ENCODE peak calls at places on chromosome 18, in ten cellular contexts. I is H1, K is spleen, L is HepG2, O is suprapubic skin, M is HCT116, A is esophagus muscularis mucosa, W is GM23338, E is GM12878, X is K562. T is an unnamed sample. For H3K4me1, the result is how much of the 10 kb centered on the place peaks cover.

GRCh38 chr18:11105463-11105862 is 43.9 kb downstream of the PIEZO2 start:
- DNase-seq in I (no peak), K (no peak), L (no peak), O (no peak), M (no peak), A (no peak), W (no peak), E (no peak), X (no peak), T (no peak)

GRCh38 chr18:39951321-39951720 is 2003.7 kb upstream of the PIK3C3 start:
- DNase-seq in I (no peak), K (no peak), L (no peak), O (no peak), M (no peak), A (no peak), W (no peak), E (no peak), X (no peak), T (no peak)

GRCh38 chr18:24370120-24370519 is 27.5 kb downstream of the OSBPL1A start:
- DNase-seq in I (peak), K (no peak), L (no peak), O (no peak), M (no peak), A (no peak), W (no peak), E (no peak), X (no peak), T (no peak)

GRCh38 chr18:24022141-24022540 is 7.6 kb downstream of the TTC39C start:
- DNase-seq in I (no peak), K (no peak), L (no peak), O (no peak), M (no peak), A (no peak), W (no peak), E (no peak), X (no peak), T (no peak)

GRCh38 chr18:40234217-40234616 is 1720.8 kb upstream of the PIK3C3 start:
- DNase-seq in I (no peak), K (no peak), L (no peak), O (no peak), M (no peak), A (no peak), W (no peak), E (no peak), X (no peak), T (no peak)

GRCh38 chr18:47215554-47216138 is 35.8 kb downstream of the SKOR2 start:
- DNase-seq in I (no peak), K (no peak), L (peak), O (no peak), M (peak), A (no peak), W (peak), E (peak), X (peak), T (peak)

GRCh38 chr18:64082054-64082453 is 66.8 kb downstream of the LINC00305 start:
- DNase-seq in I (no peak), K (no peak), L (no peak), O (no peak), M (no peak), A (no peak), W (no peak), E (no peak), X (no peak), T (no peak)

GRCh38 chr18:41809652-41810051 is 145.4 kb upstream of the PIK3C3 start:
- DNase-seq in I (no peak), K (no peak), L (no peak), O (no peak), M (no peak), A (no peak), W (peak), E (no peak), X (no peak), T (no peak)

GRCh38 chr18:38930881-38931753 is 1365.5 kb upstream of the CELF4 start:
- DNase-seq in I (no peak), K (no peak), L (no peak), O (no peak), M (no peak), A (no peak), W (peak), E (no peak), X (no peak), T (no peak)

GRCh38 chr18:62760403-62760734 is 45.0 kb downstream of the PHLPP1 start:
- DNase-seq in I (no peak), K (no peak), L (no peak), O (no peak), M (no peak), A (no peak), W (peak), E (no peak), X (no peak), T (no peak)

GRCh38 chr18:56043691-56044090 is 455.7 kb upstream of the TCF4 start:
- DNase-seq in I (no peak), K (no peak), L (no peak), O (no peak), M (no peak), A (peak), W (peak), E (no peak), X (no peak), T (peak)

GRCh38 chr18:56545539-56545938 is 92.9 kb downstream of the TXNL1 start:
- DNase-seq in I (no peak), K (no peak), L (no peak), O (no peak), M (no peak), A (no peak), W (no peak), E (no peak), X (no peak), T (no peak)

GRCh38 chr18:39701839-39702238 is 2136.2 kb upstream of the CELF4 start:
- DNase-seq in I (no peak), K (no peak), L (peak), O (no peak), M (peak), A (no peak), W (no peak), E (no peak), X (no peak), T (no peak)

GRCh38 chr18:56298935-56299334 is 339.5 kb downstream of the TXNL1 start:
- DNase-seq in I (no peak), K (no peak), L (no peak), O (no peak), M (no peak), A (no peak), W (peak), E (no peak), X (peak), T (no peak)

GRCh38 chr18:12741351-12741750 is 38.5 kb downstream of the PSMG2 start:
- DNase-seq in I (no peak), K (no peak), L (peak), O (no peak), M (no peak), A (no peak), W (no peak), E (no peak), X (no peak), T (no peak)

GRCh38 chr18:51182824-51183223 is 14.7 kb downstream of the MEX3C start:
- DNase-seq in I (no peak), K (no peak), L (no peak), O (no peak), M (no peak), A (no peak), W (no peak), E (no peak), X (no peak), T (no peak)

GRCh38 chr18:40356153-40356552 is 1598.9 kb upstream of the PIK3C3 start:
- DNase-seq in I (no peak), K (no peak), L (no peak), O (no peak), M (no peak), A (no peak), W (no peak), E (no peak), X (no peak), T (no peak)

GRCh38 chr18:55138401-55138800 is 179.1 kb upstream of the CCDC68 start:
- DNase-seq in I (no peak), K (no peak), L (no peak), O (no peak), M (no peak), A (no peak), W (no peak), E (no peak), X (no peak), T (no peak)

GRCh38 chr18:3450358-3451107 is 561 bp downstream of the TGIF1 start:
- DNase-seq in I (no peak), K (peak), L (no peak), O (peak), M (no peak), A (peak), W (no peak), E (no peak), X (peak), T (peak)

GRCh38 chr18:59515147-59515546 is 156.1 kb upstream of the LMAN1 start:
- DNase-seq in I (no peak), K (no peak), L (no peak), O (no peak), M (no peak), A (no peak), W (no peak), E (no peak), X (no peak), T (no peak)

GRCh38 chr18:34224423-34225217 is at the start of gene NOL4:
- DNase-seq in I (peak), K (peak), L (peak), O (no peak), M (no peak), A (no peak), W (peak), E (no peak), X (no peak), T (peak)

GRCh38 chr18:35713545-35713944 is 132.0 kb downstream of the GALNT1 start:
- DNase-seq in I (no peak), K (no peak), L (no peak), O (no peak), M (no peak), A (no peak), W (no peak), E (no peak), X (no peak), T (no peak)

GRCh38 chr18:35378206-35378795 is 1.2 kb upstream of the ZNF396 start:
- DNase-seq in I (no peak), K (no peak), L (no peak), O (no peak), M (no peak), A (no peak), W (no peak), E (no peak), X (no peak), T (no peak)

GRCh38 chr18:54386043-54386442 is 28.3 kb downstream of the C18orf54 start:
- DNase-seq in I (no peak), K (no peak), L (no peak), O (no peak), M (no peak), A (no peak), W (peak), E (no peak), X (no peak), T (no peak)

GRCh38 chr18:60147326-60147725 is 225.2 kb downstream of the MC4R start:
- DNase-seq in I (no peak), K (no peak), L (no peak), O (no peak), M (no peak), A (no peak), W (no peak), E (no peak), X (no peak), T (no peak)

GRCh38 chr18:30177056-30177455 is 865.5 kb downstream of the DSC3 start:
- DNase-seq in I (no peak), K (no peak), L (no peak), O (no peak), M (no peak), A (no peak), W (no peak), E (no peak), X (no peak), T (no peak)

GRCh38 chr18:59056706-59057492 is 82.8 kb upstream of the SEC11C start:
- DNase-seq in I (peak), K (peak), L (peak), O (no peak), M (peak), A (no peak), W (peak), E (no peak), X (peak), T (no peak)

GRCh38 chr18:75204978-75205759 is 3.8 kb downstream of the PTGR3 start:
- DNase-seq in I (peak), K (no peak), L (no peak), O (no peak), M (no peak), A (peak), W (peak), E (no peak), X (no peak), T (no peak)

GRCh38 chr18:65975536-65975935 is 224.7 kb downstream of the CDH7 start:
- DNase-seq in I (no peak), K (no peak), L (no peak), O (no peak), M (no peak), A (no peak), W (no peak), E (no peak), X (no peak), T (no peak)

GRCh38 chr18:79570266-79571201 is 109.1 kb upstream of the CTDP1 start:
- DNase-seq in I (peak), K (peak), L (no peak), O (peak), M (peak), A (no peak), W (no peak), E (no peak), X (no peak), T (no peak)

GRCh38 chr18:45542043-45542442 is 73.2 kb upstream of the SLC14A2 start:
- DNase-seq in I (no peak), K (no peak), L (no peak), O (no peak), M (no peak), A (no peak), W (no peak), E (no peak), X (no peak), T (no peak)
- H3K4me1 ChIP-seq in I (under half), K (under half), L (under half), O (under half), M (under half), A (under half), W (under half), E (under half), X (under half), T (under half)

DNA sequence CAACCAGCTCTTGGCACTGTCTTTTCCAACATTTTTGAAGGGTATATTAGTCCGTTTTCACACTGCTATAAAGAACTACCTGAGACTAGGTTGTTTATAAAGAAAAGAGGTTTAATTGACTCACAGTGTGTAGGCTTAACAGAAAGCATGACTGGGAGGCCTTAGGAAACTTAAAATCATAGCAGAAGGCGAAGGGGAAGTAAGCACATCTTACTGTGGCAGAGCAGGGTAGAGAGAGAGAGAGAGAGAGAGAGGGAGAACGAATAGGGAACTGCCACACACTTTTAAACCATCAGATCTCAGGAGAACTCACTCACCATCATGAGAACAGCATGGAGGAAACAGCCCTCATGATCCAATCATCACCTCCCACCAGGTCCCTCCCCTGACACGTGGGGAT is 420.3 kb downstream of the SOCS6 start:
- DNase-seq in I (no peak), K (no peak), L (no peak), O (no peak), M (no peak), A (no peak), W (no peak), E (no peak), X (no peak), T (no peak)
- TF ChIP-seq CTCF in I (no peak), K (no peak), L (no peak), O (no peak), M (no peak), A (no peak), W (no peak), E (no peak), X (no peak), T (no peak)

GRCh38 chr18:76351961-76352581 is 143.0 kb downstream of the ZNF516 start:
- DNase-seq in I (no peak), K (no peak), L (peak), O (no peak), M (no peak), A (peak), W (peak), E (no peak), X (no peak), T (peak)
- TF ChIP-seq POLR2AphosphoS5 in I (no peak), K (peak), L (no peak), O (no peak), M (no peak), A (peak), W (no peak), E (no peak), X (no peak), T (peak)

GRCh38 chr18:9137168-9138066 is 836 bp downstream of the ANKRD12 start:
- DNase-seq in I (peak), K (peak), L (peak), O (no peak), M (peak), A (no peak), W (peak), E (no peak), X (peak), T (peak)
- H3K4me1 ChIP-seq in I (under half), K (under half), L (half or more), O (half or more), M (under half), A (half or more), W (under half), E (under half), X (under half), T (under half)

GRCh38 chr18:45571161-45571560 is 44.1 kb upstream of the SLC14A2 start:
- DNase-seq in I (no peak), K (no peak), L (no peak), O (no peak), M (no peak), A (no peak), W (no peak), E (no peak), X (no peak), T (no peak)

GRCh38 chr18:45567123-45567522 is 48.2 kb upstream of the SLC14A2 start:
- DNase-seq in I (no peak), K (no peak), L (no peak), O (peak), M (no peak), A (no peak), W (peak), E (no peak), X (no peak), T (no peak)

GRCh38 chr18:45568017-45568416 is 47.3 kb upstream of the SLC14A2 start:
- DNase-seq in I (no peak), K (no peak), L (no peak), O (peak), M (no peak), A (no peak), W (no peak), E (no peak), X (no peak), T (no peak)

GRCh38 chr18:45569566-45569965 is 45.7 kb upstream of the SLC14A2 start:
- DNase-seq in I (no peak), K (no peak), L (no peak), O (no peak), M (no peak), A (no peak), W (no peak), E (no peak), X (no peak), T (no peak)

GRCh38 chr18:45571714-45572113 is 43.6 kb upstream of the SLC14A2 start:
- DNase-seq in I (no peak), K (no peak), L (no peak), O (no peak), M (peak), A (no peak), W (peak), E (no peak), X (peak), T (no peak)
- TF ChIP-seq CTCF in I (peak), K (no peak), L (no peak), O (peak), M (no peak), A (peak), W (peak), E (peak), X (peak), T (no peak)

DNA sequence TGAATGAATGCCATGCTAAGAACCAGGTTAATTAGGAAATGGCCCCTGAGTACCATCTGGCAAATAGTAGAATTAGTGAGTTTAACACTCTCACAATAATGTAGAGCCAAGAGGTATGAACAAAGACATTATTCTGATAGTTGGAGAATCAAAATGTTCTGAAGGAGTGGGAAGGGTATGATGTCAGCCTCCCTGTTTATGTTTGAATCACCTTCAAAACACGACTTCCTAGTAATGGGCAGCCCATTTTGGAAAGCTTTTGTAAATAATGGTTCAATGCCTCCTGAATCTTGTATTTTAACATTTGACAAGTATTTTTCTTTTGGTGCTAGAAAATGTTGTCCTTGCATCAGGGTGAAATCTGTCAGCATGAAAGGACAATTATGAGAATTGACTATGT is 108.3 kb downstream of the DSEL start:
- DNase-seq in I (no peak), K (no peak), L (no peak), O (no peak), M (no peak), A (no peak), W (no peak), E (no peak), X (no peak), T (no peak)
- TF ChIP-seq POLR2AphosphoS5 in I (no peak), K (no peak), L (no peak), O (no peak), M (no peak), A (no peak), W (no peak), E (no peak), X (no peak), T (no peak)